ENCODE peak calls at places on chromosomes 7 and 10, in six cellular contexts. One of them, this sample, is unnamed.

GRCh38 chr7:102180727-102181126 is 105.9 kb upstream of the SH2B2 start:
- DNase-seq in upper lobe of right lung: no peak
- DNase-seq in ELR: no peak
- DNase-seq in Daoy: no peak
- DNase-seq in H7: no peak
- DNase-seq in activated T-cell treated with anti-CD3 and anti-CD28 coated beads for 1 hour: no peak
- DNase-seq in this sample: no peak

GRCh38 chr10:125002423-125003145 is 60.7 kb downstream of the ZRANB1 start:
- DNase-seq in H7: peak
- DNase-seq in ELR: no peak
- DNase-seq in activated T-cell treated with anti-CD3 and anti-CD28 coated beads for 1 hour: no peak
- DNase-seq in upper lobe of right lung: peak
- DNase-seq in Daoy: no peak
- DNase-seq in this sample: no peak

GRCh38 chr10:17673517-17674051 is 29.6 kb downstream of the STAM start:
- DNase-seq in Daoy: peak
- DNase-seq in H7: peak
- DNase-seq in upper lobe of right lung: no peak
- DNase-seq in ELR: peak
- DNase-seq in activated T-cell treated with anti-CD3 and anti-CD28 coated beads for 1 hour: no peak
- DNase-seq in this sample: no peak

GRCh38 chr7:13467111-13467547 is 522.3 kb downstream of the ETV1 start:
- DNase-seq in activated T-cell treated with anti-CD3 and anti-CD28 coated beads for 1 hour: no peak
- DNase-seq in Daoy: no peak
- DNase-seq in upper lobe of right lung: no peak
- DNase-seq in ELR: no peak
- DNase-seq in H7: no peak
- DNase-seq in this sample: peak

GRCh38 chr7:114175140-114175539 is 239.5 kb upstream of the FOXP2 start:
- DNase-seq in H7: no peak
- DNase-seq in activated T-cell treated with anti-CD3 and anti-CD28 coated beads for 1 hour: no peak
- DNase-seq in Daoy: peak
- DNase-seq in upper lobe of right lung: no peak
- DNase-seq in ELR: peak
- DNase-seq in this sample: no peak

GRCh38 chr10:85919358-85920022 is 447.1 kb downstream of the GRID1 start:
- DNase-seq in upper lobe of right lung: no peak
- DNase-seq in ELR: no peak
- DNase-seq in Daoy: no peak
- DNase-seq in H7: no peak
- DNase-seq in activated T-cell treated with anti-CD3 and anti-CD28 coated beads for 1 hour: no peak
- DNase-seq in this sample: no peak

GRCh38 chr10:76082956-76083355 is 651.5 kb downstream of the LRMDA start:
- DNase-seq in ELR: peak
- DNase-seq in upper lobe of right lung: no peak
- DNase-seq in activated T-cell treated with anti-CD3 and anti-CD28 coated beads for 1 hour: no peak
- DNase-seq in H7: peak
- DNase-seq in Daoy: peak
- DNase-seq in this sample: peak

GRCh38 chr7:92489634-92490033 is 11.9 kb upstream of the ERVW-1 start:
- DNase-seq in H7: no peak
- DNase-seq in activated T-cell treated with anti-CD3 and anti-CD28 coated beads for 1 hour: no peak
- DNase-seq in Daoy: no peak
- DNase-seq in ELR: no peak
- DNase-seq in upper lobe of right lung: no peak
- DNase-seq in this sample: no peak

GRCh38 chr7:2241580-2242540 is at the start of the genes MRM2 and NUDT1:
- DNase-seq in H7: peak
- DNase-seq in activated T-cell treated with anti-CD3 and anti-CD28 coated beads for 1 hour: peak
- DNase-seq in upper lobe of right lung: peak
- DNase-seq in ELR: peak
- DNase-seq in Daoy: peak
- DNase-seq in this sample: peak

GRCh38 chr10:117948493-117948892 is 98.2 kb downstream of the RAB11FIP2 start:
- DNase-seq in Daoy: no peak
- DNase-seq in ELR: no peak
- DNase-seq in H7: peak
- DNase-seq in activated T-cell treated with anti-CD3 and anti-CD28 coated beads for 1 hour: no peak
- DNase-seq in upper lobe of right lung: no peak
- DNase-seq in this sample: no peak

GRCh38 chr7:44838751-44839150 is 9.1 kb downstream of the H2AZ2 start:
- DNase-seq in activated T-cell treated with anti-CD3 and anti-CD28 coated beads for 1 hour: no peak
- DNase-seq in Daoy: no peak
- DNase-seq in upper lobe of right lung: no peak
- DNase-seq in H7: no peak
- DNase-seq in ELR: no peak
- DNase-seq in this sample: no peak

GRCh38 chr7:95420996-95421846 is 13.6 kb downstream of the PON2 start:
- DNase-seq in H7: no peak
- DNase-seq in ELR: no peak
- DNase-seq in upper lobe of right lung: no peak
- DNase-seq in Daoy: peak
- DNase-seq in activated T-cell treated with anti-CD3 and anti-CD28 coated beads for 1 hour: no peak
- DNase-seq in this sample: no peak

GRCh38 chr7:55065511-55066229 is 46.9 kb downstream of the EGFR start:
- DNase-seq in ELR: peak
- DNase-seq in activated T-cell treated with anti-CD3 and anti-CD28 coated beads for 1 hour: no peak
- DNase-seq in H7: peak
- DNase-seq in upper lobe of right lung: no peak
- DNase-seq in Daoy: peak
- DNase-seq in this sample: no peak

GRCh38 chr10:129938460-129938859 is 25.6 kb downstream of the EBF3 start:
- DNase-seq in H7: no peak
- DNase-seq in ELR: no peak
- DNase-seq in upper lobe of right lung: no peak
- DNase-seq in activated T-cell treated with anti-CD3 and anti-CD28 coated beads for 1 hour: no peak
- DNase-seq in Daoy: no peak
- DNase-seq in this sample: no peak

GRCh38 chr7:85175217-85175616 is 11.6 kb downstream of the SEMA3D start:
- DNase-seq in activated T-cell treated with anti-CD3 and anti-CD28 coated beads for 1 hour: no peak
- DNase-seq in Daoy: no peak
- DNase-seq in upper lobe of right lung: no peak
- DNase-seq in H7: no peak
- DNase-seq in ELR: no peak
- DNase-seq in this sample: no peak

GRCh38 chr7:158289761-158290523 is 297.7 kb downstream of the PTPRN2 start:
- DNase-seq in upper lobe of right lung: no peak
- DNase-seq in activated T-cell treated with anti-CD3 and anti-CD28 coated beads for 1 hour: no peak
- DNase-seq in ELR: no peak
- DNase-seq in Daoy: no peak
- DNase-seq in H7: no peak
- DNase-seq in this sample: no peak

GRCh38 chr7:92740713-92741126 is 95.7 kb downstream of the CDK6 start:
- DNase-seq in activated T-cell treated with anti-CD3 and anti-CD28 coated beads for 1 hour: no peak
- DNase-seq in H7: peak
- DNase-seq in Daoy: peak
- DNase-seq in ELR: peak
- DNase-seq in upper lobe of right lung: no peak
- DNase-seq in this sample: no peak

GRCh38 chr10:27192284-27192683 is 37.1 kb downstream of the MASTL start:
- DNase-seq in activated T-cell treated with anti-CD3 and anti-CD28 coated beads for 1 hour: no peak
- DNase-seq in H7: no peak
- DNase-seq in upper lobe of right lung: no peak
- DNase-seq in ELR: peak
- DNase-seq in Daoy: peak
- DNase-seq in this sample: peak

GRCh38 chr7:47335557-47336177 is 246.2 kb downstream of the TNS3 start:
- DNase-seq in Daoy: no peak
- DNase-seq in upper lobe of right lung: no peak
- DNase-seq in H7: no peak
- DNase-seq in activated T-cell treated with anti-CD3 and anti-CD28 coated beads for 1 hour: no peak
- DNase-seq in ELR: no peak
- DNase-seq in this sample: no peak

GRCh38 chr10:91006752-91007346 is 86.0 kb upstream of the ANKRD1 start:
- DNase-seq in ELR: no peak
- DNase-seq in upper lobe of right lung: no peak
- DNase-seq in H7: no peak
- DNase-seq in activated T-cell treated with anti-CD3 and anti-CD28 coated beads for 1 hour: no peak
- DNase-seq in Daoy: no peak
- DNase-seq in this sample: peak

GRCh38 chr7:158017226-158018060 is 570.2 kb downstream of the PTPRN2 start:
- DNase-seq in upper lobe of right lung: peak
- DNase-seq in activated T-cell treated with anti-CD3 and anti-CD28 coated beads for 1 hour: no peak
- DNase-seq in Daoy: no peak
- DNase-seq in ELR: no peak
- DNase-seq in H7: peak
- DNase-seq in this sample: no peak

GRCh38 chr7:80257751-80258150 is 123.1 kb downstream of the GNAI1 start:
- DNase-seq in Daoy: no peak
- DNase-seq in activated T-cell treated with anti-CD3 and anti-CD28 coated beads for 1 hour: no peak
- DNase-seq in upper lobe of right lung: no peak
- DNase-seq in H7: no peak
- DNase-seq in ELR: no peak
- DNase-seq in this sample: no peak

GRCh38 chr7:25762511-25763119 is 389.4 kb upstream of the NFE2L3 start:
- DNase-seq in H7: no peak
- DNase-seq in ELR: no peak
- DNase-seq in activated T-cell treated with anti-CD3 and anti-CD28 coated beads for 1 hour: no peak
- DNase-seq in Daoy: no peak
- DNase-seq in upper lobe of right lung: no peak
- DNase-seq in this sample: no peak

GRCh38 chr7:32670105-32670504 is 174.8 kb downstream of the AVL9 start:
- DNase-seq in ELR: peak
- DNase-seq in activated T-cell treated with anti-CD3 and anti-CD28 coated beads for 1 hour: no peak
- DNase-seq in Daoy: peak
- DNase-seq in upper lobe of right lung: no peak
- DNase-seq in H7: no peak
- DNase-seq in this sample: peak

GRCh38 chr7:123771846-123772245 is 23.0 kb upstream of the WASL start:
- DNase-seq in Daoy: no peak
- DNase-seq in upper lobe of right lung: no peak
- DNase-seq in H7: no peak
- DNase-seq in ELR: no peak
- DNase-seq in activated T-cell treated with anti-CD3 and anti-CD28 coated beads for 1 hour: no peak
- DNase-seq in this sample: no peak

GRCh38 chr7:47581442-47581820 is 480 bp downstream of the TNS3 start:
- DNase-seq in H7: peak
- DNase-seq in Daoy: peak
- DNase-seq in upper lobe of right lung: peak
- DNase-seq in ELR: peak
- DNase-seq in activated T-cell treated with anti-CD3 and anti-CD28 coated beads for 1 hour: no peak
- DNase-seq in this sample: peak

GRCh38 chr10:101565936-101566332 is 22.1 kb downstream of the POLL start:
- DNase-seq in Daoy: no peak
- DNase-seq in activated T-cell treated with anti-CD3 and anti-CD28 coated beads for 1 hour: no peak
- DNase-seq in H7: no peak
- DNase-seq in ELR: no peak
- DNase-seq in upper lobe of right lung: peak
- DNase-seq in this sample: no peak

GRCh38 chr7:100220833-100221718 is 1.3 kb downstream of the PVRIG start:
- DNase-seq in H7: no peak
- DNase-seq in upper lobe of right lung: no peak
- DNase-seq in Daoy: no peak
- DNase-seq in activated T-cell treated with anti-CD3 and anti-CD28 coated beads for 1 hour: peak
- DNase-seq in ELR: no peak
- DNase-seq in this sample: peak

GRCh38 chr7:39228946-39229345 is 251.2 kb downstream of the POU6F2 start:
- DNase-seq in activated T-cell treated with anti-CD3 and anti-CD28 coated beads for 1 hour: no peak
- DNase-seq in H7: peak
- DNase-seq in ELR: peak
- DNase-seq in Daoy: peak
- DNase-seq in upper lobe of right lung: no peak
- DNase-seq in this sample: no peak

GRCh38 chr7:12412407-12412806 is 8.7 kb upstream of the VWDE start:
- DNase-seq in H7: no peak
- DNase-seq in activated T-cell treated with anti-CD3 and anti-CD28 coated beads for 1 hour: no peak
- DNase-seq in Daoy: no peak
- DNase-seq in ELR: no peak
- DNase-seq in upper lobe of right lung: no peak
- DNase-seq in this sample: no peak

GRCh38 chr10:100008708-100009282 is 952 bp downstream of the DNMBP start:
- DNase-seq in activated T-cell treated with anti-CD3 and anti-CD28 coated beads for 1 hour: no peak
- DNase-seq in Daoy: no peak
- DNase-seq in ELR: peak
- DNase-seq in upper lobe of right lung: no peak
- DNase-seq in H7: no peak
- DNase-seq in this sample: no peak

GRCh38 chr7:66267249-66267648 is 62.1 kb downstream of the TPST1 start:
- DNase-seq in ELR: peak
- DNase-seq in H7: no peak
- DNase-seq in Daoy: no peak
- DNase-seq in activated T-cell treated with anti-CD3 and anti-CD28 coated beads for 1 hour: no peak
- DNase-seq in upper lobe of right lung: no peak
- DNase-seq in this sample: no peak

GRCh38 chr7:155722118-155722517 is 77.7 kb downstream of the RBM33 start:
- DNase-seq in activated T-cell treated with anti-CD3 and anti-CD28 coated beads for 1 hour: no peak
- DNase-seq in H7: no peak
- DNase-seq in upper lobe of right lung: no peak
- DNase-seq in ELR: no peak
- DNase-seq in Daoy: no peak
- DNase-seq in this sample: no peak

This sample was measured in small intestine.